ENCODE peak calls at places on chromosomes 12 and 14, in nine cellular contexts. One of them, this sample, is unnamed.

GRCh38 chr14:89870335-89870734 is 84.2 kb downstream of the EFCAB11 start:
- DNase-seq in stimulated activated CD4-positive, alpha-beta T cell treated with anti-CD3 and anti-CD28 coated beads, Interleukin-2, amount 100 ng/mL, for 48 hours: no peak
- DNase-seq in H7: no peak
- DNase-seq in putamen: no peak
- DNase-seq in activated CD8-positive, alpha-beta memory T cell treated with anti-CD3 and anti-CD28 coated beads, Interleukin-2, amount 50 U/mL, for 48 hours: no peak
- DNase-seq in activated T-cell treated with anti-CD3 and anti-CD28 coated beads for 24 hours: no peak
- DNase-seq in Daoy: no peak
- DNase-seq in HT1080: no peak
- DNase-seq in fibroblast of gingiva: no peak
- DNase-seq in this sample: no peak

GRCh38 chr14:77306406-77307098 is 14.1 kb downstream of the POMT2 start:
- DNase-seq in stimulated activated CD4-positive, alpha-beta T cell treated with anti-CD3 and anti-CD28 coated beads, Interleukin-2, amount 100 ng/mL, for 48 hours: no peak
- DNase-seq in H7: no peak
- DNase-seq in putamen: peak; percentile 95
- DNase-seq in activated CD8-positive, alpha-beta memory T cell treated with anti-CD3 and anti-CD28 coated beads, Interleukin-2, amount 50 U/mL, for 48 hours: no peak
- DNase-seq in activated T-cell treated with anti-CD3 and anti-CD28 coated beads for 24 hours: no peak
- DNase-seq in Daoy: no peak
- DNase-seq in HT1080: no peak
- DNase-seq in fibroblast of gingiva: peak; percentile 28
- DNase-seq in this sample: no peak

GRCh38 chr12:111224196-111225066 is 144.5 kb downstream of the PHETA1 start:
- DNase-seq in stimulated activated CD4-positive, alpha-beta T cell treated with anti-CD3 and anti-CD28 coated beads, Interleukin-2, amount 100 ng/mL, for 48 hours: no peak
- DNase-seq in H7: peak; percentile 26
- DNase-seq in putamen: no peak
- DNase-seq in activated CD8-positive, alpha-beta memory T cell treated with anti-CD3 and anti-CD28 coated beads, Interleukin-2, amount 50 U/mL, for 48 hours: no peak
- DNase-seq in activated T-cell treated with anti-CD3 and anti-CD28 coated beads for 24 hours: no peak
- DNase-seq in Daoy: no peak
- DNase-seq in HT1080: no peak
- DNase-seq in fibroblast of gingiva: no peak
- DNase-seq in this sample: no peak

GRCh38 chr12:93853698-93854478 is 176.7 kb downstream of the CRADD start:
- DNase-seq in stimulated activated CD4-positive, alpha-beta T cell treated with anti-CD3 and anti-CD28 coated beads, Interleukin-2, amount 100 ng/mL, for 48 hours: no peak
- DNase-seq in H7: no peak
- DNase-seq in putamen: no peak
- DNase-seq in activated CD8-positive, alpha-beta memory T cell treated with anti-CD3 and anti-CD28 coated beads, Interleukin-2, amount 50 U/mL, for 48 hours: no peak
- DNase-seq in activated T-cell treated with anti-CD3 and anti-CD28 coated beads for 24 hours: no peak
- DNase-seq in Daoy: no peak
- DNase-seq in HT1080: no peak
- DNase-seq in fibroblast of gingiva: no peak
- DNase-seq in this sample: no peak

GRCh38 chr14:72932893-72933292 is 6.6 kb downstream of the DCAF4 start:
- DNase-seq in stimulated activated CD4-positive, alpha-beta T cell treated with anti-CD3 and anti-CD28 coated beads, Interleukin-2, amount 100 ng/mL, for 48 hours: no peak
- DNase-seq in H7: no peak
- DNase-seq in putamen: no peak
- DNase-seq in activated CD8-positive, alpha-beta memory T cell treated with anti-CD3 and anti-CD28 coated beads, Interleukin-2, amount 50 U/mL, for 48 hours: no peak
- DNase-seq in activated T-cell treated with anti-CD3 and anti-CD28 coated beads for 24 hours: no peak
- DNase-seq in Daoy: no peak
- DNase-seq in HT1080: no peak
- DNase-seq in fibroblast of gingiva: no peak
- DNase-seq in this sample: no peak

GRCh38 chr12:76037130-76038105 is 5.8 kb upstream of the PHLDA1 start:
- DNase-seq in stimulated activated CD4-positive, alpha-beta T cell treated with anti-CD3 and anti-CD28 coated beads, Interleukin-2, amount 100 ng/mL, for 48 hours: no peak
- DNase-seq in H7: no peak
- DNase-seq in putamen: peak; percentile 60
- DNase-seq in activated CD8-positive, alpha-beta memory T cell treated with anti-CD3 and anti-CD28 coated beads, Interleukin-2, amount 50 U/mL, for 48 hours: no peak
- DNase-seq in activated T-cell treated with anti-CD3 and anti-CD28 coated beads for 24 hours: no peak
- DNase-seq in Daoy: peak; percentile 74
- DNase-seq in HT1080: peak; percentile 68
- DNase-seq in fibroblast of gingiva: peak; percentile 81
- DNase-seq in this sample: peak; percentile 56

GRCh38 chr14:59336078-59336477 is 129.1 kb downstream of the GPR135 start:
- DNase-seq in stimulated activated CD4-positive, alpha-beta T cell treated with anti-CD3 and anti-CD28 coated beads, Interleukin-2, amount 100 ng/mL, for 48 hours: no peak
- DNase-seq in H7: no peak
- DNase-seq in putamen: no peak
- DNase-seq in activated CD8-positive, alpha-beta memory T cell treated with anti-CD3 and anti-CD28 coated beads, Interleukin-2, amount 50 U/mL, for 48 hours: no peak
- DNase-seq in activated T-cell treated with anti-CD3 and anti-CD28 coated beads for 24 hours: no peak
- DNase-seq in Daoy: no peak
- DNase-seq in HT1080: peak; percentile 24
- DNase-seq in fibroblast of gingiva: no peak
- DNase-seq in this sample: no peak

GRCh38 chr14:21072102-21072501 is 2.0 kb downstream of the ARHGEF40 start:
- DNase-seq in stimulated activated CD4-positive, alpha-beta T cell treated with anti-CD3 and anti-CD28 coated beads, Interleukin-2, amount 100 ng/mL, for 48 hours: no peak
- DNase-seq in H7: peak; percentile 68
- DNase-seq in putamen: no peak
- DNase-seq in activated CD8-positive, alpha-beta memory T cell treated with anti-CD3 and anti-CD28 coated beads, Interleukin-2, amount 50 U/mL, for 48 hours: no peak
- DNase-seq in activated T-cell treated with anti-CD3 and anti-CD28 coated beads for 24 hours: no peak
- DNase-seq in Daoy: peak; percentile 68
- DNase-seq in HT1080: peak; percentile 40
- DNase-seq in fibroblast of gingiva: peak; percentile 95
- DNase-seq in this sample: peak; percentile 62

GRCh38 chr12:40054554-40055226 is 51.2 kb downstream of the SLC2A13 start:
- DNase-seq in stimulated activated CD4-positive, alpha-beta T cell treated with anti-CD3 and anti-CD28 coated beads, Interleukin-2, amount 100 ng/mL, for 48 hours: no peak
- DNase-seq in H7: no peak
- DNase-seq in putamen: no peak
- DNase-seq in activated CD8-positive, alpha-beta memory T cell treated with anti-CD3 and anti-CD28 coated beads, Interleukin-2, amount 50 U/mL, for 48 hours: no peak
- DNase-seq in activated T-cell treated with anti-CD3 and anti-CD28 coated beads for 24 hours: no peak
- DNase-seq in Daoy: peak; percentile 80
- DNase-seq in HT1080: peak; percentile 22
- DNase-seq in fibroblast of gingiva: peak; percentile 81
- DNase-seq in this sample: no peak

GRCh38 chr12:74801625-74802024 is 264.0 kb downstream of the ATXN7L3B start:
- DNase-seq in stimulated activated CD4-positive, alpha-beta T cell treated with anti-CD3 and anti-CD28 coated beads, Interleukin-2, amount 100 ng/mL, for 48 hours: no peak
- DNase-seq in H7: no peak
- DNase-seq in putamen: no peak
- DNase-seq in activated CD8-positive, alpha-beta memory T cell treated with anti-CD3 and anti-CD28 coated beads, Interleukin-2, amount 50 U/mL, for 48 hours: no peak
- DNase-seq in activated T-cell treated with anti-CD3 and anti-CD28 coated beads for 24 hours: no peak
- DNase-seq in Daoy: no peak
- DNase-seq in HT1080: no peak
- DNase-seq in fibroblast of gingiva: no peak
- DNase-seq in this sample: no peak

GRCh38 chr12:24222968-24223367 is 273.5 kb upstream of the SOX5 start:
- DNase-seq in stimulated activated CD4-positive, alpha-beta T cell treated with anti-CD3 and anti-CD28 coated beads, Interleukin-2, amount 100 ng/mL, for 48 hours: no peak
- DNase-seq in H7: no peak
- DNase-seq in putamen: no peak
- DNase-seq in activated CD8-positive, alpha-beta memory T cell treated with anti-CD3 and anti-CD28 coated beads, Interleukin-2, amount 50 U/mL, for 48 hours: no peak
- DNase-seq in activated T-cell treated with anti-CD3 and anti-CD28 coated beads for 24 hours: no peak
- DNase-seq in Daoy: no peak
- DNase-seq in HT1080: peak; percentile 48
- DNase-seq in fibroblast of gingiva: peak; percentile 95
- DNase-seq in this sample: no peak

GRCh38 chr12:113853491-113853890 is 112.6 kb downstream of the RBM19 start:
- DNase-seq in stimulated activated CD4-positive, alpha-beta T cell treated with anti-CD3 and anti-CD28 coated beads, Interleukin-2, amount 100 ng/mL, for 48 hours: no peak
- DNase-seq in H7: peak; percentile 74
- DNase-seq in putamen: no peak
- DNase-seq in activated CD8-positive, alpha-beta memory T cell treated with anti-CD3 and anti-CD28 coated beads, Interleukin-2, amount 50 U/mL, for 48 hours: no peak
- DNase-seq in activated T-cell treated with anti-CD3 and anti-CD28 coated beads for 24 hours: no peak
- DNase-seq in Daoy: no peak
- DNase-seq in HT1080: no peak
- DNase-seq in fibroblast of gingiva: no peak
- DNase-seq in this sample: no peak

GRCh38 chr12:46516933-46517578 is 144.5 kb upstream of the SLC38A2 start:
- DNase-seq in stimulated activated CD4-positive, alpha-beta T cell treated with anti-CD3 and anti-CD28 coated beads, Interleukin-2, amount 100 ng/mL, for 48 hours: no peak
- DNase-seq in H7: no peak
- DNase-seq in putamen: no peak
- DNase-seq in activated CD8-positive, alpha-beta memory T cell treated with anti-CD3 and anti-CD28 coated beads, Interleukin-2, amount 50 U/mL, for 48 hours: no peak
- DNase-seq in activated T-cell treated with anti-CD3 and anti-CD28 coated beads for 24 hours: no peak
- DNase-seq in Daoy: no peak
- DNase-seq in HT1080: no peak
- DNase-seq in fibroblast of gingiva: no peak
- DNase-seq in this sample: no peak

GRCh38 chr14:105856676-105857222 is 330.4 kb downstream of the TMEM121 start:
- DNase-seq in stimulated activated CD4-positive, alpha-beta T cell treated with anti-CD3 and anti-CD28 coated beads, Interleukin-2, amount 100 ng/mL, for 48 hours: no peak
- DNase-seq in H7: no peak
- DNase-seq in putamen: no peak
- DNase-seq in activated CD8-positive, alpha-beta memory T cell treated with anti-CD3 and anti-CD28 coated beads, Interleukin-2, amount 50 U/mL, for 48 hours: peak; percentile 48
- DNase-seq in activated T-cell treated with anti-CD3 and anti-CD28 coated beads for 24 hours: no peak
- DNase-seq in Daoy: no peak
- DNase-seq in HT1080: no peak
- DNase-seq in fibroblast of gingiva: no peak
- DNase-seq in this sample: no peak

GRCh38 chr12:132329739-132330548 is 555 bp upstream of the GALNT9 start:
- DNase-seq in stimulated activated CD4-positive, alpha-beta T cell treated with anti-CD3 and anti-CD28 coated beads, Interleukin-2, amount 100 ng/mL, for 48 hours: no peak
- DNase-seq in H7: peak; percentile 91
- DNase-seq in putamen: no peak
- DNase-seq in activated CD8-positive, alpha-beta memory T cell treated with anti-CD3 and anti-CD28 coated beads, Interleukin-2, amount 50 U/mL, for 48 hours: no peak
- DNase-seq in activated T-cell treated with anti-CD3 and anti-CD28 coated beads for 24 hours: no peak
- DNase-seq in Daoy: no peak
- DNase-seq in HT1080: no peak
- DNase-seq in fibroblast of gingiva: no peak
- DNase-seq in this sample: no peak

GRCh38 chr14:60723218-60724079 is 702 bp downstream of the SIX4 start:
- DNase-seq in stimulated activated CD4-positive, alpha-beta T cell treated with anti-CD3 and anti-CD28 coated beads, Interleukin-2, amount 100 ng/mL, for 48 hours: peak; percentile 23
- DNase-seq in H7: peak; percentile 67
- DNase-seq in putamen: no peak
- DNase-seq in activated CD8-positive, alpha-beta memory T cell treated with anti-CD3 and anti-CD28 coated beads, Interleukin-2, amount 50 U/mL, for 48 hours: peak; percentile 71
- DNase-seq in activated T-cell treated with anti-CD3 and anti-CD28 coated beads for 24 hours: no peak
- DNase-seq in Daoy: peak; percentile 70
- DNase-seq in HT1080: peak; percentile 47
- DNase-seq in fibroblast of gingiva: peak; percentile 46
- DNase-seq in this sample: no peak

GRCh38 chr14:69495341-69495921 is 10.9 kb downstream of the PLEKHD1 start:
- DNase-seq in stimulated activated CD4-positive, alpha-beta T cell treated with anti-CD3 and anti-CD28 coated beads, Interleukin-2, amount 100 ng/mL, for 48 hours: no peak
- DNase-seq in H7: peak; percentile 2
- DNase-seq in putamen: no peak
- DNase-seq in activated CD8-positive, alpha-beta memory T cell treated with anti-CD3 and anti-CD28 coated beads, Interleukin-2, amount 50 U/mL, for 48 hours: no peak
- DNase-seq in activated T-cell treated with anti-CD3 and anti-CD28 coated beads for 24 hours: no peak
- DNase-seq in Daoy: no peak
- DNase-seq in HT1080: no peak
- DNase-seq in fibroblast of gingiva: no peak
- DNase-seq in this sample: no peak

GRCh38 chr12:22672951-22673350 is 48.0 kb downstream of the ETNK1 start:
- DNase-seq in stimulated activated CD4-positive, alpha-beta T cell treated with anti-CD3 and anti-CD28 coated beads, Interleukin-2, amount 100 ng/mL, for 48 hours: no peak
- DNase-seq in H7: no peak
- DNase-seq in putamen: no peak
- DNase-seq in activated CD8-positive, alpha-beta memory T cell treated with anti-CD3 and anti-CD28 coated beads, Interleukin-2, amount 50 U/mL, for 48 hours: no peak
- DNase-seq in activated T-cell treated with anti-CD3 and anti-CD28 coated beads for 24 hours: no peak
- DNase-seq in Daoy: peak; percentile 11
- DNase-seq in HT1080: peak; percentile 29
- DNase-seq in fibroblast of gingiva: peak; percentile 73
- DNase-seq in this sample: no peak

GRCh38 chr12:29234965-29235364 is 85.9 kb downstream of the FAR2 start:
- DNase-seq in stimulated activated CD4-positive, alpha-beta T cell treated with anti-CD3 and anti-CD28 coated beads, Interleukin-2, amount 100 ng/mL, for 48 hours: no peak
- DNase-seq in H7: no peak
- DNase-seq in putamen: no peak
- DNase-seq in activated CD8-positive, alpha-beta memory T cell treated with anti-CD3 and anti-CD28 coated beads, Interleukin-2, amount 50 U/mL, for 48 hours: no peak
- DNase-seq in activated T-cell treated with anti-CD3 and anti-CD28 coated beads for 24 hours: no peak
- DNase-seq in Daoy: no peak
- DNase-seq in HT1080: peak; percentile 20
- DNase-seq in fibroblast of gingiva: no peak
- DNase-seq in this sample: no peak

GRCh38 chr14:92760524-92760805 is 12.0 kb upstream of the LGMN start:
- DNase-seq in stimulated activated CD4-positive, alpha-beta T cell treated with anti-CD3 and anti-CD28 coated beads, Interleukin-2, amount 100 ng/mL, for 48 hours: no peak
- DNase-seq in H7: no peak
- DNase-seq in putamen: no peak
- DNase-seq in activated CD8-positive, alpha-beta memory T cell treated with anti-CD3 and anti-CD28 coated beads, Interleukin-2, amount 50 U/mL, for 48 hours: no peak
- DNase-seq in activated T-cell treated with anti-CD3 and anti-CD28 coated beads for 24 hours: no peak
- DNase-seq in Daoy: peak; percentile 58
- DNase-seq in HT1080: no peak
- DNase-seq in fibroblast of gingiva: no peak
- DNase-seq in this sample: no peak